ENCODE peak calls at places on chromosomes 12 and 14, in five cellular contexts. One of them, this sample, is unnamed.

GRCh38 chr12:100473050-100473715 is 483 bp upstream of the NR1H4 start:
- DNase-seq in mesendoderm: no peak
- DNase-seq in IMR-90: no peak
- DNase-seq in H9: no peak
- DNase-seq in H1: no peak
- DNase-seq in this sample: peak

GRCh38 chr14:98144964-98145363 is 1127.0 kb downstream of the BCL11B start:
- DNase-seq in mesendoderm: no peak
- DNase-seq in IMR-90: no peak
- DNase-seq in H9: no peak
- DNase-seq in H1: no peak
- DNase-seq in this sample: no peak

GRCh38 chr14:25050494-25051170 is 685 bp upstream of the STXBP6 start:
- DNase-seq in mesendoderm: peak
- DNase-seq in IMR-90: peak
- DNase-seq in H9: no peak
- DNase-seq in H1: no peak
- DNase-seq in this sample: peak

GRCh38 chr12:124392991-124393790 is 98.3 kb downstream of the RFLNA start:
- DNase-seq in mesendoderm: peak
- DNase-seq in IMR-90: peak
- DNase-seq in H9: peak
- DNase-seq in H1: no peak
- DNase-seq in this sample: peak

GRCh38 chr12:84919271-84919670 is 6.7 kb upstream of the SLC6A15 start:
- DNase-seq in mesendoderm: no peak
- DNase-seq in IMR-90: peak
- DNase-seq in H9: no peak
- DNase-seq in H1: no peak
- DNase-seq in this sample: no peak

GRCh38 chr14:22333408-22334274 is 255.4 kb downstream of the DAD1 start:
- DNase-seq in mesendoderm: peak
- DNase-seq in IMR-90: peak
- DNase-seq in H9: no peak
- DNase-seq in H1: no peak
- DNase-seq in this sample: peak

GRCh38 chr12:10617868-10618267 is 4.5 kb upstream of the MAGOHB start:
- DNase-seq in mesendoderm: no peak
- DNase-seq in IMR-90: peak
- DNase-seq in H9: no peak
- DNase-seq in H1: no peak
- DNase-seq in this sample: no peak

GRCh38 chr12:19436931-19437330 is 2.4 kb upstream of the AEBP2 start:
- DNase-seq in mesendoderm: no peak
- DNase-seq in IMR-90: no peak
- DNase-seq in H9: no peak
- DNase-seq in H1: peak
- DNase-seq in this sample: peak

GRCh38 chr14:77423423-77423822 is at the start of gene NOXRED1:
- DNase-seq in mesendoderm: no peak
- DNase-seq in IMR-90: no peak
- DNase-seq in H9: no peak
- DNase-seq in H1: no peak
- DNase-seq in this sample: no peak

GRCh38 chr14:90698379-90698869 is 117.8 kb downstream of the TTC7B start:
- DNase-seq in mesendoderm: peak
- DNase-seq in IMR-90: peak
- DNase-seq in H9: no peak
- DNase-seq in H1: no peak
- DNase-seq in this sample: peak

DNA sequence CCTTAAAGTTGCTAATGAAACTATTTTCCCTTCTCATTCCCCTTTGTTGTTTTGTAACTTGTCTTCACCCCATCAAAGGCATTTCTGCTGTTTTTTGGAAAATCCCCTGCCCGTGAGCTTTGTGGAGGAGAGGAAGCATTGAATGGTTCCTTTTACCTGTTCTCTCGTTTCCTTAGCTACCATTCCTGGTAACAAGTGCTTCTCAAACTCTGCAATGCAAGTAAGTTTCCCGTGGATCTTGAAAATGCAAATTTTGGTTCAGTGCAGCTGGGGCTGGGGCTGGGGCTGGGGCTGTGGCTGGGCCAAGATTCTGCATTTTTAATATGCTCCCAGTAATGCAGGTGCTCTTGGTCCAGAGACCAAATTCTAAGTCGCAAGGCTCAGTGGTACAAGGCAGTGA is 151.5 kb downstream of the TTLL5 start:
- DNase-seq in mesendoderm: no peak
- DNase-seq in IMR-90: no peak
- DNase-seq in H9: no peak
- DNase-seq in H1: no peak
- DNase-seq in this sample: no peak
- H3K4me2 ChIP-seq in mesendoderm: no peak
- H3K4me2 ChIP-seq in IMR-90: no peak
- H3K4me2 ChIP-seq in H9: no peak
- H3K4me2 ChIP-seq in H1: no peak
- H3K4me2 ChIP-seq in this sample: no peak

GRCh38 chr12:121804417-121805111 is 755 bp downstream of the SETD1B start:
- DNase-seq in mesendoderm: peak
- DNase-seq in IMR-90: no peak
- DNase-seq in H9: no peak
- DNase-seq in H1: no peak
- DNase-seq in this sample: peak
- H2BK15ac ChIP-seq in mesendoderm: peak
- H2BK15ac ChIP-seq in IMR-90: no peak
- H2BK15ac ChIP-seq in H9: no peak
- H2BK15ac ChIP-seq in H1: no peak
- H2BK15ac ChIP-seq in this sample: peak

DNA sequence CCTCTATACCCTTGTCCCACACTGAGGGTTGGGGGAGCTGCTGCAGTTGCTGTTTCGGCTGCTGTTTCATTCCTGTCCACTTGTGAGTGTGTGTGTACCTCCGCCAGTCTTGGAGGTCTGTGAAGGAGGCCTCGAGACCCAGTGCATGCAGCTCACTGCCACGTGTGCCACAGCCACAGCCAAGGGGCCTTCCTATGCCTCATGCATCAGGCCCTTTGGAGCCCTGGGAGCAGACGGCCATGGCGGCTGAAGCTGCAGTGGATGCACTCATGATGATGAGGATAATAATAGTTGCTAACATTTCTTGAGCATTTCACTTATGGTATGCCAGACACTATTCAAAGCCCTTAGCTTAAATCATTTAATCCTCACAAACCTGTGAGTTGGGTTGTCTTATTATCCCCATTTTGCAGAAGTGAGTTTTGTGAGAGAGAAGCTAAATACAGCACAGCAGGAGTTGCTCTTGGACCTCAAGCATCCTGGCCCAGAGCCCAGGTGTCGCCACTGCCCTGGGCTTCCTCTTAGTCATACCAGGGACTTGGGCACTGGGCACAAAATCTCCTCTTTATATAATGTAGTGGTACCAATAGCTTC is 156.6 kb downstream of the PRKCH start:
- DNase-seq in mesendoderm: no peak
- DNase-seq in IMR-90: peak
- DNase-seq in H9: no peak
- DNase-seq in H1: no peak
- DNase-seq in this sample: peak
- H3K23ac ChIP-seq in mesendoderm: no peak
- H3K23ac ChIP-seq in IMR-90: peak
- H3K23ac ChIP-seq in H9: no peak
- H3K23ac ChIP-seq in H1: no peak
- H3K23ac ChIP-seq in this sample: no peak

GRCh38 chr12:62606654-62607053 is 140.0 kb downstream of the MON2 start:
- DNase-seq in mesendoderm: no peak
- DNase-seq in IMR-90: no peak
- DNase-seq in H9: no peak
- DNase-seq in H1: no peak
- DNase-seq in this sample: no peak
- H3K4me2 ChIP-seq in mesendoderm: no peak
- H3K4me2 ChIP-seq in IMR-90: no peak
- H3K4me2 ChIP-seq in H9: no peak
- H3K4me2 ChIP-seq in H1: no peak
- H3K4me2 ChIP-seq in this sample: no peak

DNA sequence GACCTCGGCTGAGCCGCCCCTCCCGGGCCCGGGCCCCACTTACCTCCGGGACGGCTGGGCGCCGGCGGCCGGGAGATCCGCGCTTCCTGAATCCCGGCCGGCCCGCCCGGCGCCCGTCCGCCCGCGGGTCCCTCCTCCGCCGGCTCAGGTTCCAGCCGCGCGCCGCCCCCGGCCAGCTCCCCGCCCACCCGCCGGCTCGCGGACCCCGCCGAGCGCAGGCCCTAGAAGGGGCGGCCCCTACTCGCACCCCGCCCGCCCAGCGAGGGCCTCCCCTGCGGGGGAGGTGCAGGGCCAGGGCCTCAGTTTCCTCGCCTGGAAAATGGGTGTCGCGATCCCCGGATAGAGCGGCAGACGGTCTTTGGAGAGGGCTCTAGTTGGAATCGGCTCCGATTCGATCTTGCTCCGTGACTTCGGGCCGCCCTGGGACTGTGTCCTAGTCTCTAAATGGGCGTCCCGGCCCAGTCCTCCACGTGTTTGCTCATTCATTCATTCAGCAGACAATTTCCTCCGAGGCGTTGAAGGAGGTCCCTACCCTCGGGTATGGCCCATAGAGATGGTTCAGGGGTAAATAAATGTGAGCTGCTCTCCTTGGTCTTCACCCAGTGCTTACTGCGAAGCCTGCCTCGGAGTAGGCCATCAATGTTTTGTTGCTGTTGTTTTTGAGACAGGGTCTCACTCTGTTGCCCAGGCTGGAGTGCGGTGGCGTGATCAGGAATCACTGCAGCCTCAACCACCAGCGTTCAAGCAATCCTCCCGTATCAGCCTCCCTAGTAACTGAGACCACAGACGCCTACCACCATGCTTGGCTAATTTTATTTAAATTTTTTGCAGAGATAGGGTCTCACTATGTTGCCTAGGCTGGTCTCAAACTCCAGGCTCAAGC is at the start of gene TRPV4:
- DNase-seq in mesendoderm: peak
- DNase-seq in IMR-90: peak
- DNase-seq in H9: peak
- DNase-seq in H1: peak
- DNase-seq in this sample: peak
- H2BK15ac ChIP-seq in mesendoderm: no peak
- H2BK15ac ChIP-seq in IMR-90: no peak
- H2BK15ac ChIP-seq in H9: no peak
- H2BK15ac ChIP-seq in H1: peak
- H2BK15ac ChIP-seq in this sample: no peak

DNA sequence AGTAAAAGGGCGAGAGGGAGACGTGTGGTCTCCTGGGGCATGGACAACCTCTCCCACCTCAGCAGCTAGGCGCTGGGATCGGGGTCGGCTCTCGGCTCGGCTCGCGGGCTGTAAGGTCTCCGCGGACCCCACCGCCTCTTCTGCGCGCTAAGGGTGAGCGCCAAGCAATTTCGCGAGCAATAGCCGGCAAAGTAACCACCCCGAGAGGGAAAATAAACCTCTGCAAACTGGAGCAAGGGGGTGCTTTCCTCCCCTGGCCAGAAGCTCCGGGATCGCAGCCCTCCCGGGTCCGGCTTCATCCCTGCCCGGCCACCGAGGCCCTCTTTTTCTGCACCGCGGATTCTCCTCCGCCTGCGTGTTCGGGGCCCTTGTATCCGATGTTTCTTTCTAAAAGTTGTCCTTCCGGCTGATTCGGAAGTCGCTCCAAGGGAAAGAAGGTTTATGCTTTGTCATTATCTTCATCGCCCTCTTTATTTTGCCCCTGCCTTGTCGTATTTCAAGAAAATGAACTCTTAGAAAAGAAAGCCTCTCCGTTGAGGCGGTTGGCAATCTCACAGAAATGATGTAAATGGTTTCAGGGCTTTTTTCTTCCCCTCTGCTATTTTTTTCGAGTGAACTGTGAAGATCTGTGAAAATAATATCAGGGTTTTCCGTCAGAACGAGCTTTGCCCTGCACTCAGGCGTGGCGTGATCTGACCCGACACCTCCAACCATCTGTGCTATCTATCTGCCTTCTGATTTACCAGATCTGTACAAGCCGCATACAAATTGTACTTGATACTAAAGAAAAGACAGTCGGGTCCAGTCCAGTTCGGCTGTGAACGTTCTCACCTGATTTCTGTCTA is 1.7 kb upstream of the SIX6 start:
- DNase-seq in mesendoderm: peak
- DNase-seq in IMR-90: no peak
- DNase-seq in H9: peak
- DNase-seq in H1: peak
- DNase-seq in this sample: no peak
- H3K23ac ChIP-seq in mesendoderm: no peak
- H3K23ac ChIP-seq in IMR-90: peak
- H3K23ac ChIP-seq in H9: no peak
- H3K23ac ChIP-seq in H1: no peak
- H3K23ac ChIP-seq in this sample: no peak

DNA sequence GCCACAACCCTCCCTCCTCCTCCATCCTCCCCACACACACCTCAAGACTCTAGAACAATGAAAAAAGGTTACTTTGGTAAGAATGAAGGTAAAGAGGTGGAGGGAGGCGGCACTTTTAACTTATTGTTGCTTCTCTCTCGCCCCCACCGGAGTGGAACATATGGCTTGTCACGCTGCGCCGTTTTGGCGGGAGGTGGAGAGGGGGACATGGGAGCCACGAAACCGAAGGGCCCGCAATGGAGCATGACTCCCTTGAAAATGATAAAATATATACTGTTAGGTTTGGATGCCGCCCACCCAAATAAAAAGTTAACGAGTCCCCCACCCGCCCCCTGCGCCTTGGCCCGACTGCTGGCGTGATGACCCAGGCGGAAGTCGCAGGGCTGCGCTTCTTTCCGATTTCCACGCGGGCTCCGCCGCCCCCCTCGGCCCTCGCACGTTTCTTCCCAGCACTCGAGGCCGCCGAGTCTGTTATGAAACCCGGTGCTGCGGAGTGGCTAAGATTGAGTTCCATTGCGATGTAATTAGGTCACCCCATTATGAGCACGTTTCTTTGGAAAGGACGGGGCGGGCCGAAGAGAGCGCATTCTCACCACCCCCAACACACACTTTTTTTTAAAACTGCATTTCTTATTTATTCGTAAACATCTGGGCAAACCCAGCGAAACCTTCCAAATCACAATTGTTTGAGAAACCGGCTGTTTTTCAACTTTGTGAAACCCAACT is 1.4 kb upstream of the ZFP36L1 start:
- DNase-seq in mesendoderm: peak
- DNase-seq in IMR-90: peak
- DNase-seq in H9: no peak
- DNase-seq in H1: peak
- DNase-seq in this sample: peak
- H3K4me2 ChIP-seq in mesendoderm: peak
- H3K4me2 ChIP-seq in IMR-90: peak
- H3K4me2 ChIP-seq in H9: peak
- H3K4me2 ChIP-seq in H1: peak
- H3K4me2 ChIP-seq in this sample: peak

This sample was measured in mesenchymal stem cell.